ENCODE peak calls at places on chromosome 10, in eight cellular contexts. Y, K, W, S, M, E, N and Z are unnamed samples.
A peak's percentile ranks its signal among the peaks of the same experiment; 100 is the strongest.

GRCh38 chr10:60607409-60607808 is 170.9 kb upstream of the CDK1 start:
- DNase-seq in Y (no peak), M (no peak), K (no peak), E (no peak), W (no peak), S (no peak), N (no peak), Z (no peak)

GRCh38 chr10:13206546-13207443 is 27.4 kb downstream of the UCMA start:
- DNase-seq in S (peak; percentile 73), Y (peak; percentile 38), K (no peak), M (peak; percentile 34), E (peak; percentile 58), W (peak; percentile 24), N (peak; percentile 48), Z (no peak)

GRCh38 chr10:32199724-32200394 is 143.6 kb upstream of the KIF5B start:
- DNase-seq in K (no peak), W (no peak), E (no peak), Y (no peak), N (no peak), S (no peak), M (no peak), Z (no peak)

GRCh38 chr10:32379314-32379949 is 32.5 kb upstream of the EPC1 start:
- DNase-seq in W (peak; percentile 74), Y (peak; percentile 51), E (peak; percentile 69), N (peak; percentile 81), S (peak; percentile 74), M (peak; percentile 73), K (no peak), Z (no peak)

GRCh38 chr10:24313233-24313632 is 104.3 kb downstream of the KIAA1217 start:
- DNase-seq in S (no peak), E (no peak), Y (no peak), W (no peak), M (no peak), N (no peak), K (no peak), Z (no peak)

GRCh38 chr10:29617880-29618340 is 16.9 kb downstream of the SVIL start:
- DNase-seq in W (no peak), Y (peak; percentile 43), S (peak; percentile 35), E (no peak), K (no peak), N (no peak), M (no peak), Z (no peak)

GRCh38 chr10:127973810-127974311 is 67.0 kb downstream of the PTPRE start:
- DNase-seq in M (no peak), N (no peak), W (no peak), E (peak; percentile 64), K (no peak), S (no peak), Y (peak; percentile 52), Z (no peak)

GRCh38 chr10:46018453-46019169 is 11.8 kb downstream of the NCOA4 start:
- DNase-seq in Y (no peak), N (peak; percentile 69), E (no peak), W (peak; percentile 61), M (no peak), S (peak; percentile 63), K (no peak), Z (no peak)

GRCh38 chr10:116708386-116708785 is 34.0 kb downstream of the HSPA12A start:
- DNase-seq in Y (no peak), S (peak; percentile 74), K (no peak), E (no peak), M (no peak), N (peak; percentile 94), W (peak; percentile 91), Z (no peak)

GRCh38 chr10:103333934-103334520 is 16.9 kb downstream of the PCGF6 start:
- DNase-seq in K (no peak), W (peak; percentile 4), Y (peak; percentile 15), M (peak; percentile 50), N (peak; percentile 9), E (peak; percentile 39), S (peak; percentile 28), Z (no peak)

GRCh38 chr10:25547391-25547790 is 372.6 kb downstream of the GPR158 start:
- DNase-seq in S (peak; percentile 75), Y (peak; percentile 54), K (no peak), W (peak; percentile 66), N (peak; percentile 74), E (peak; percentile 31), M (no peak), Z (no peak)

GRCh38 chr10:2948127-2948854 is 119.1 kb upstream of the PFKP start:
- DNase-seq in Y (no peak), W (no peak), M (no peak), E (no peak), S (no peak), K (no peak), N (no peak), Z (no peak)

GRCh38 chr10:13699216-13699615 is 112.5 kb downstream of the PRPF18 start:
- DNase-seq in K (peak; percentile 63), M (no peak), Y (no peak), W (no peak), N (no peak), E (no peak), S (peak; percentile 55), Z (no peak)

GRCh38 chr10:1366811-1367425 is 310.7 kb downstream of the WDR37 start:
- DNase-seq in E (no peak), K (no peak), W (no peak), M (no peak), N (no peak), S (no peak), Y (no peak), Z (no peak)

GRCh38 chr10:110430369-110431273 is 67.1 kb upstream of the DUSP5 start:
- DNase-seq in N (no peak), Y (no peak), E (no peak), M (no peak), K (peak; percentile 68), W (no peak), S (no peak), Z (no peak)

GRCh38 chr10:132538031-132538789 is 623 bp downstream of the INPP5A start:
- DNase-seq in S (no peak), K (peak; percentile 26), Y (no peak), W (no peak), N (no peak), M (no peak), E (no peak), Z (peak; percentile 1)

GRCh38 chr10:129525408-129525807 is 58.4 kb downstream of the MGMT start:
- DNase-seq in Y (no peak), M (no peak), N (peak; percentile 69), S (peak; percentile 75), W (peak; percentile 58), K (no peak), E (no peak), Z (no peak)

GRCh38 chr10:78851652-78852051 is 217.1 kb upstream of the ZMIZ1 start:
- DNase-seq in W (no peak), E (no peak), Y (no peak), M (no peak), N (no peak), S (no peak), K (no peak), Z (no peak)

GRCh38 chr10:43197834-43198681 is 59.8 kb downstream of the CSGALNACT2 start:
- DNase-seq in W (no peak), S (peak; percentile 15), N (no peak), E (peak; percentile 42), M (peak; percentile 47), K (peak; percentile 25), Y (peak; percentile 45), Z (no peak)

GRCh38 chr10:113221756-113222168 is 271.7 kb downstream of the TCF7L2 start:
- DNase-seq in Y (no peak), E (peak; percentile 51), M (no peak), N (peak; percentile 55), K (no peak), W (peak; percentile 41), S (no peak), Z (no peak)

GRCh38 chr10:4511559-4511958 is 314.4 kb upstream of the AKR1E2 start:
- DNase-seq in E (no peak), W (no peak), S (no peak), K (no peak), M (no peak), N (no peak), Y (no peak), Z (no peak)

GRCh38 chr10:18195060-18195799 is 55.0 kb downstream of the CACNB2 start:
- DNase-seq in E (no peak), Y (no peak), M (no peak), N (peak; percentile 68), W (peak; percentile 53), K (no peak), S (peak; percentile 17), Z (no peak)

GRCh38 chr10:112721080-112721698 is 228.9 kb upstream of the TCF7L2 start:
- DNase-seq in E (peak; percentile 72), W (no peak), K (no peak), S (peak; percentile 69), N (peak; percentile 29), Y (peak; percentile 55), M (no peak), Z (no peak)

GRCh38 chr10:97888641-97889262 is 39.1 kb downstream of the GOLGA7B start:
- DNase-seq in K (peak; percentile 67), M (no peak), N (peak; percentile 71), Y (peak; percentile 38), W (peak; percentile 55), S (peak; percentile 21), E (peak; percentile 56), Z (no peak)

DNA sequence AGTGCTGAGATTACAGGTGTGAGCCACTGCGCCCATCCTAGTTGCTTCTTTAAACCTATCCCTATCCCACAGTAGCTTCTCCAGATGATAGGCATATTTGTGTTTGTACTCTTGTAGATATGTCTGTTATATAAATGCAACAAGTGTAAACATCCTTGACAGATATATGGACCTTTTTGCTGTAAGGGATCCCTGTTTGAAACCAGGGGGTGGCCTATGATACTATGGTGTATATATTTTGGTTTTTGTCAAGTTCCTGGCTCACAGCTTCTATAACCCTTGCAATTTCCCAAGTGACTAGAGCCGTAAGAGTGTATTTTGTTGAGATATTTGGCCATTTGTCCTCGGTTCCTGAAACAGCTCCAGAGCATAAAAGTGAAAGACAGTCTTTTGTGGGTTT is 9.7 kb downstream of the COMTD1 start:
- DNase-seq in N (no peak), M (no peak), S (no peak), K (no peak), W (no peak), Y (no peak), E (no peak), Z (no peak)
- H3K4me1 ChIP-seq in N (peaks cover 23% of the 10 kb centered on the region), M (no peaks in the 10 kb centered on the region), S (peaks cover 35% of the 10 kb centered on the region), K (peaks cover 57% of the 10 kb centered on the region), W (peaks cover 44% of the 10 kb centered on the region), Y (peaks cover 41% of the 10 kb centered on the region), E (peaks cover 43% of the 10 kb centered on the region), Z (peaks cover 66% of the 10 kb centered on the region)

GRCh38 chr10:15103513-15103912 is 6.4 kb downstream of the RPP38 start:
- DNase-seq in E (no peak), M (no peak), W (no peak), Y (no peak), S (no peak), N (no peak), K (no peak), Z (no peak)

GRCh38 chr10:15106352-15107013 is 9.3 kb downstream of the RPP38 start:
- DNase-seq in K (peak; percentile 85), S (peak; percentile 84), Y (peak; percentile 81), M (peak; percentile 63), N (peak; percentile 41), W (peak; percentile 20), E (peak; percentile 88), Z (no peak)
- TF ChIP-seq CTCF in K (no peak), S (peak; percentile 94), Y (peak; percentile 99), M (peak; percentile 99), N (peak; percentile 95), W (peak; percentile 97), E (peak; percentile 97), Z (peak; percentile 91)

GRCh38 chr10:6591668-6592067 is 11.6 kb upstream of the PRKCQ start:
- DNase-seq in S (no peak), Y (no peak), K (no peak), M (no peak), W (no peak), N (no peak), E (no peak), Z (no peak)
- H3K4me1 ChIP-seq in S (peaks cover 6% of the 10 kb centered on the region), Y (no peaks in the 10 kb centered on the region), K (no peaks in the 10 kb centered on the region), M (no peaks in the 10 kb centered on the region), W (no peaks in the 10 kb centered on the region), N (no peaks in the 10 kb centered on the region), E (no peaks in the 10 kb centered on the region), Z (no peaks in the 10 kb centered on the region)

GRCh38 chr10:48509974-48510692 is 94.7 kb downstream of the ARHGAP22 start:
- DNase-seq in K (peak; percentile 25), S (peak; percentile 50), W (no peak), M (peak; percentile 25), N (no peak), E (peak; percentile 43), Y (peak; percentile 44), Z (no peak)
- TF ChIP-seq CTCF in K (no peak), S (peak; percentile 53), W (no peak), M (peak; percentile 72), N (peak; percentile 53), E (peak; percentile 39), Y (peak; percentile 40), Z (no peak)